ENCODE peak calls at places on chromosomes 16 and 17, in eight cellular contexts. E is GM12878, C is K562, B is transverse colon, G is ovary, D is A549, W is esophagus muscularis mucosa, Q is SK-N-SH. O is an unnamed sample.

GRCh38 chr16:19746561-19746960 is 28.5 kb downstream of the IQCK start:
- DNase-seq in Q (peak), D (no peak), B (no peak), C (no peak), G (no peak), W (no peak), E (no peak), O (no peak)

GRCh38 chr16:79469999-79470398 is 130.5 kb downstream of the MAF start:
- DNase-seq in C (no peak), W (no peak), D (no peak), B (peak), E (no peak), Q (no peak), G (no peak), O (no peak)

GRCh38 chr17:27315322-27315721 is 21.4 kb downstream of the WSB1 start:
- DNase-seq in C (no peak), D (no peak), Q (no peak), W (peak), E (no peak), G (peak), B (peak), O (peak)

GRCh38 chr16:57039148-57039812 is 49.9 kb downstream of the NLRC5 start:
- DNase-seq in G (no peak), W (no peak), Q (no peak), D (no peak), B (peak), E (peak), C (no peak), O (no peak)

GRCh38 chr17:75440738-75441448 is 15.5 kb upstream of the TMEM94 start:
- DNase-seq in G (no peak), B (no peak), E (no peak), W (no peak), Q (no peak), D (no peak), C (no peak), O (no peak)

GRCh38 chr16:2148714-2149629 is 547 bp downstream of the RAB26 start:
- DNase-seq in Q (peak), G (no peak), W (no peak), E (no peak), D (peak), C (peak), B (no peak), O (peak)

GRCh38 chr16:3431779-3432219 is 11.5 kb downstream of the ZNF597 start:
- DNase-seq in B (peak), E (no peak), G (peak), Q (peak), D (no peak), W (no peak), C (peak), O (peak)

GRCh38 chr17:56786989-56787482 is 46.7 kb downstream of the C17orf67 start:
- DNase-seq in G (no peak), C (no peak), Q (no peak), W (no peak), B (peak), E (peak), D (peak), O (no peak)

GRCh38 chr16:46748775-46749705 is 896 bp upstream of the MYLK3 start:
- DNase-seq in E (peak), B (no peak), D (no peak), W (no peak), G (no peak), Q (peak), C (no peak), O (no peak)

GRCh38 chr16:3092501-3092991 is 6.5 kb downstream of the ZSCAN10 start:
- DNase-seq in Q (peak), G (no peak), W (no peak), B (no peak), D (no peak), C (no peak), E (no peak), O (no peak)

GRCh38 chr17:81057777-81058176 is 22.8 kb downstream of the BAIAP2 start:
- DNase-seq in C (no peak), E (no peak), G (no peak), Q (peak), W (no peak), D (no peak), B (no peak), O (no peak)

GRCh38 chr16:35365675-35366074 is 1906.3 kb downstream of the TP53TG3F start:
- DNase-seq in D (no peak), G (no peak), E (no peak), B (no peak), W (no peak), Q (no peak), C (no peak), O (no peak)

GRCh38 chr17:28247671-28248556 is 71.1 kb upstream of the TMEM97 start:
- DNase-seq in W (no peak), C (no peak), E (no peak), Q (peak), B (no peak), G (no peak), D (no peak), O (no peak)

GRCh38 chr17:38871247-38871991 is 1.6 kb downstream of the LASP1 start:
- DNase-seq in C (peak), D (peak), G (peak), Q (no peak), E (peak), B (peak), W (peak), O (peak)

GRCh38 chr16:86075488-86075785 is 176.5 kb downstream of the IRF8 start:
- DNase-seq in B (no peak), Q (no peak), W (no peak), C (no peak), E (no peak), D (no peak), G (no peak), O (no peak)

GRCh38 chr16:47017636-47018035 is 44.2 kb upstream of the DNAJA2 start:
- DNase-seq in B (no peak), W (no peak), Q (no peak), E (no peak), G (no peak), C (no peak), D (no peak), O (no peak)

GRCh38 chr16:14487579-14487978 is 142.5 kb downstream of the PARN start:
- DNase-seq in G (no peak), B (peak), Q (peak), E (no peak), W (peak), C (no peak), D (no peak), O (no peak)

GRCh38 chr17:60473788-60474187 is 51.5 kb downstream of the CHCT1 start:
- DNase-seq in D (no peak), B (no peak), E (no peak), W (no peak), G (no peak), C (no peak), Q (peak), O (no peak)

GRCh38 chr17:83037084-83037950 is 42.1 kb upstream of the METRNL start:
- DNase-seq in D (no peak), W (no peak), G (no peak), C (no peak), Q (peak), E (no peak), B (no peak), O (no peak)

GRCh38 chr16:1932050-1933028 is 10.7 kb downstream of the MSRB1 start:
- DNase-seq in C (no peak), D (peak), W (no peak), G (no peak), E (no peak), B (peak), Q (no peak), O (peak)

GRCh38 chr17:31425646-31426045 is 34.2 kb downstream of the RAB11FIP4 start:
- DNase-seq in Q (peak), G (no peak), E (no peak), W (no peak), C (no peak), B (no peak), D (no peak), O (no peak)

GRCh38 chr17:42281571-42282096 is 5.4 kb upstream of the STAT5B start:
- DNase-seq in D (no peak), B (no peak), W (peak), G (no peak), E (no peak), Q (peak), C (no peak), O (peak)

GRCh38 chr16:4970010-4970409 is 11.9 kb downstream of the SEC14L5 start:
- DNase-seq in E (no peak), G (no peak), C (no peak), D (no peak), W (no peak), B (no peak), Q (no peak), O (no peak)

GRCh38 chr17:30363715-30364202 is 15.0 kb upstream of the CPD start:
- DNase-seq in E (peak), G (no peak), Q (no peak), B (peak), D (no peak), C (no peak), W (no peak), O (peak)

DNA sequence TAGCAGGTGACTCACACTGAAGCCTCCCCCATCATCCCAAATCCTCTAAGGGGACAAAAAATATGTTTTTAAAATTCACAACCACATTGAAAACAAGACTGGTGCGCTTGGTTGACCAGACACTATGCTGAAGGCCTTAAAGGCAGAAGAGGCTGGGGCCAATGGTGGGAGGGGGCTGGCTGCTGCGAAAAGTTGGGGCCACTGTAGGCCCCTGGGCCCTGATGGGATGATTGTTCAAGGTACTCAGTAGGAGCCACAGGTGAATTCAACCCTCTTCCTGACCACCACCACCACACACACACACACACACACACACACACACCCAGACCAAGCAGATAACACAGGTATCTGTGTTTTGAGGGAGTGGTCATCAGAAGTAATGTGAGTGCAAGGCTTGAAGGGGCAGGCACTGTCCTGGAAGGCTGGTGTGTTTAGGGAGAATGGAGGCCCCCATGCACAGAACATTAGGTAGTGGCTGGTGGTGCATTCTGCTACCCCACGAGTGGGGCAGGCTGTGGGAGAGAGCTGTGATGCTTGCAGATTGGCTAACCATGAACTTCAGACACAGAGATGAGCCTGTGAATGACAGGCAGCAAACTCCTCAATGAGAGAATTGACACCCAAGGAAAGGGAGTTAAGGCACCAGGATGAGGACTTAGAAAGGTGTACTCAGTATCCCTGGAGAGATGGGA is 55.0 kb downstream of the NT5M start:
- DNase-seq in Q (no peak), B (no peak), G (no peak), W (no peak), C (no peak), E (no peak), D (no peak), O (no peak)
- TF ChIP-seq EP300 in Q (no peak), B (no peak), G (no peak), W (no peak), C (no peak), E (no peak), D (no peak), O (no peak)

GRCh38 chr17:40017422-40018080 is 2.3 kb downstream of the CSF3 start:
- DNase-seq in G (no peak), C (no peak), W (no peak), Q (peak), D (no peak), B (no peak), E (no peak), O (no peak)

GRCh38 chr17:40020146-40020545 is 4.9 kb downstream of the CSF3 start:
- DNase-seq in C (no peak), Q (peak), G (no peak), B (no peak), D (no peak), W (no peak), E (no peak), O (no peak)

GRCh38 chr17:40018211-40019121 is 3.2 kb downstream of the CSF3 start:
- DNase-seq in E (no peak), G (peak), Q (peak), B (no peak), D (no peak), W (no peak), C (no peak), O (no peak)

GRCh38 chr17:40021471-40021961 is 6.3 kb downstream of the CSF3 start:
- DNase-seq in C (no peak), B (no peak), Q (no peak), D (peak), W (no peak), E (no peak), G (no peak), O (no peak)

DNA sequence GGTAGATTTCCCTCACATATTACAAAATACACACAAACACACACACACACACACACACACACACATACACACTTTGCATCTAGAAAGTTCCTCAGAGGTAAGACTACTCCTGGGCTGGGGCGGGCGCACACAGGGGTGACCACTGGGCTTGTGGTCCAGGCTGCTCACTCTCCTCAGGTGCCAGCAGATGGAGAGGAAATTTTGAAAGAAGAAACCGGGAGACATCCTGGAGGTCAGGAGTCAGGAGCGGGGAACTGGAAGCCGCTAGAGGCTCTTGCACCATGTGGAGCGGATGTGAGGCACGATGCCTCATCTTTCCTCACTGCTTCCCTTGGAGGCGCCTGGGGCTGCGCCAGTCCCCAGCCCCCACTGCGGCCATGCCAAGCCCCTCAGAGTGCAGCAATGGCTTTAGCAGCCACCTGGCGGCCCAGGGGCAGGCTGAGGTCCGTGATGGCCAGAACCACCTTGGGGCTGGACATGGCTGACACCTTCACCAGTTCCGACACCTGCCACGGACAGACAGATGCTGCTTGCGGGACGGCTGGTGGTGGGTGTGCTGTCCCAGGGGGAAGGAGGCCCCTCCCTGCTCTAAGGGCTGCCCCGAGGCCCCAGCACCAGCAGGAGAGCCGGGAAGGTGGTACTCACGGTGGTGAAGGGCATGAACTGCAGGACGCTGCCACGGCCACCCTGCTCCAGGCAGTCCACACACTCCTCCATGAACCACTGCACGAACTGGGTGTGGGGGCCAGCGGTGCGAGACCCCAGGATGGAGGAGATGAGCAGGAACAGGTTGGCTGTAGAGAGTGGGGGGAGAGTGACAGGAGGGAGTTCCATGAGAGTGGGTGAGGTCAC is 4.1 kb downstream of the CSF3 start:
- DNase-seq in E (no peak), C (no peak), W (no peak), Q (peak), D (no peak), B (no peak), G (no peak), O (no peak)
- H3K4me3 ChIP-seq in E (no peak), C (no peak), W (no peak), Q (no peak), D (no peak), B (no peak), G (no peak), O (no peak)

GRCh38 chr17:8151120-8151640 is 1.0 kb downstream of the PER1 start:
- DNase-seq in B (peak), Q (peak), W (peak), C (peak), G (peak), D (no peak), E (no peak), O (peak)

GRCh38 chr17:8147805-8148404 is 4.3 kb downstream of the PER1 start:
- DNase-seq in B (no peak), Q (no peak), D (no peak), W (no peak), E (no peak), G (peak), C (no peak), O (no peak)

GRCh38 chr17:8150194-8151119 is 1.7 kb downstream of the PER1 start:
- DNase-seq in B (no peak), G (peak), C (no peak), W (no peak), E (no peak), D (no peak), Q (no peak), O (no peak)

GRCh38 chr17:8148560-8148959 is 3.6 kb downstream of the PER1 start:
- DNase-seq in C (no peak), Q (no peak), E (no peak), D (no peak), B (no peak), G (no peak), W (no peak), O (no peak)

DNA sequence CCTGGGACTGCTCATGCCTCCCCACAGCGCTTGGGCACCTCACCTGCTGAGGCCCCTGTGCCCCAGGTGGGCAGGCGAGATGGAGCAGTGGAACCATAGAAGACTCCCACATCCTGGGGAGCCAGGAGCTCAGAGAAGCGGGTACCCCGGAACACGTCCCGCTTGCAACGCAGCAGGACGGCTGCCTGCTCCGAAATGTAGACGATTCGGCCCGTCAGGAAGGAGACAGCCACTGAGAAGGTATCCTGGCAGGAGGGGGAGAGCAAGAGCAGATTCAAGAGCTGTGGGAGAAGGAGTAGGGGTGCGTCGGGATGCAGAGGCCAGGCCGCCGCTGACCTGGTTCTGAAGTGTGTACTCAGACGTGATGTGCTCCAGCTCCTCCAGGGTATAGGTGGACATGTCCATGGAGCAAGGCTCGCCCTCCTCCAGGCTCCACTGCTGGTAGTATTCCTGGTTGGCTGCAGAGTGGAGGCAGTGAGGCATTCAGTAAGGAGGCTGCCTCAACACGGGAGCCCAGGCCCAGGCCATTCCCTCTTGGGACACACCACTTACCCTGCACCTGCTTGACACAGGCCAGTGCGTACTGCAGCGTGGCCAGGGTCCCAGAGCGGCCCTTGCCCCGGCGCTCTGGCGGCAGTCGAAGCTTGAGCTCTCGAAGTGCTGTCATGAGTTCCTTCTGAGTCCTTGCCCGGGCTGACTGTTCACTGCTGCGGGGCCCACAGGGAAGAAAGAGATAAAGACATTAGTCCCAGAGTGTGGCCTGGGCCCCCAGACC is 2.6 kb downstream of the PER1 start:
- DNase-seq in B (no peak), C (no peak), G (no peak), E (no peak), Q (no peak), W (no peak), D (no peak), O (no peak)
- TF ChIP-seq EP300 in B (no peak), C (no peak), G (no peak), E (no peak), Q (no peak), W (no peak), D (no peak), O (no peak)

GRCh38 chr17:973053-973452 is 6.5 kb downstream of the NXN start:
- DNase-seq in W (no peak), C (no peak), Q (no peak), D (no peak), G (no peak), B (no peak), E (no peak), O (no peak)

GRCh38 chr17:968812-969766 is 10.5 kb downstream of the NXN start:
- DNase-seq in E (no peak), W (no peak), Q (peak), B (no peak), D (no peak), C (no peak), G (no peak), O (no peak)

GRCh38 chr17:970388-970768 is 9.2 kb downstream of the NXN start:
- DNase-seq in D (no peak), B (no peak), Q (no peak), E (no peak), G (no peak), W (no peak), C (no peak), O (no peak)

GRCh38 chr17:967122-967521 is 12.5 kb downstream of the NXN start:
- DNase-seq in W (no peak), G (no peak), C (no peak), Q (no peak), B (no peak), E (no peak), D (no peak), O (no peak)

GRCh38 chr17:969767-970387 is 9.7 kb downstream of the NXN start:
- DNase-seq in C (no peak), D (no peak), W (no peak), E (no peak), B (no peak), Q (peak), G (no peak), O (no peak)
- H3K4me3 ChIP-seq in C (no peak), D (no peak), W (peak), E (no peak), B (peak), Q (no peak), G (peak), O (no peak)

O was measured in stomach.